ENCODE peak calls at places on chromosome 14, in six cellular contexts. F is mesendoderm; P is adrenal gland; U is right lobe of liver; W is CD8-positive, alpha-beta memory T cell; R is CD8-positive, alpha-beta T cell. V is an unnamed sample. For H3K27me3 and H3K36me3, the result is how much of the 10 kb centered on the place peaks cover.

GRCh38 chr14:49857427-49858003 is 4.9 kb upstream of the NEMF start:
- DNase-seq in F (no peak), P (no peak), U (no peak), W (no peak), R (no peak), V (no peak)

GRCh38 chr14:26598672-26599131 is 869 bp upstream of the NOVA1 start:
- DNase-seq in F (no peak), P (no peak), U (no peak), W (no peak), R (no peak), V (no peak)

GRCh38 chr14:88256997-88257755 is 65.9 kb downstream of the KCNK10 start:
- DNase-seq in F (no peak), P (no peak), U (no peak), W (no peak), R (no peak), V (no peak)

GRCh38 chr14:105168093-105168420 is 519 bp downstream of the JAG2 start:
- DNase-seq in F (no peak), P (no peak), U (no peak), W (no peak), R (no peak), V (no peak)

GRCh38 chr14:63345826-63346225 is 27.1 kb upstream of the GPHB5 start:
- DNase-seq in F (no peak), P (no peak), U (no peak), W (no peak), R (no peak), V (no peak)

GRCh38 chr14:102659797-102660196 is 67.3 kb downstream of the RCOR1 start:
- DNase-seq in F (no peak), P (no peak), U (no peak), W (no peak), R (no peak), V (peak)

GRCh38 chr14:68649461-68650189 is 143.2 kb downstream of the ZFP36L1 start:
- DNase-seq in F (no peak), P (no peak), U (no peak), W (no peak), R (no peak), V (no peak)

GRCh38 chr14:28057286-28058011 is 709.1 kb upstream of the FOXG1 start:
- DNase-seq in F (peak), P (no peak), U (no peak), W (no peak), R (no peak), V (no peak)

GRCh38 chr14:37591311-37591940 is 3.6 kb downstream of the FOXA1 start:
- DNase-seq in F (peak), P (no peak), U (peak), W (no peak), R (no peak), V (no peak)

GRCh38 chr14:75411194-75411552 is 16.6 kb upstream of the JDP2 start:
- DNase-seq in F (no peak), P (peak), U (no peak), W (no peak), R (no peak), V (no peak)

DNA sequence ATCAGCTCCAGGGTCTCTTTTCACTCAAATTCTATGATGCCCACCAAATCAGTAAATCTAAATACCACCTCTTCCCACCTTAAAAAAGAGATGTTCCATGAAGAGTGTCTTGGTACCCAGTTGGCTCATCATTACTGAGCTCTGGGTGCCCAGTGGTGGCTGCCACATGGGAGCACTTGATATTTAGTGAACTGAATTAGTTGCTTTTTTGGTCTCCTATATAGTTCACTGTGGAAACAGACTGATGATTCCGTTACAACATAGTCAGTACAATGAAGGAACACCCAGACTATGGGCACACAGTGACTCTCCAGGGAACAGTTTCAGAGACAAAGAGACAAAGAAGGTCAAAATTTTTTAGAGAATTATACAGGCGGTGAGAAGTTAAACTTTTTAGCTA is 14.7 kb upstream of the YY1 start:
- DNase-seq in F (no peak), P (no peak), U (no peak), W (no peak), R (no peak), V (no peak)
- H3K4me3 ChIP-seq in F (no peak), P (no peak), U (no peak), W (peak), R (peak), V (no peak)

GRCh38 chr14:60505448-60505847 is 3.5 kb upstream of the SIX6 start:
- DNase-seq in F (peak), P (no peak), U (no peak), W (no peak), R (no peak), V (no peak)
- H3K27me3 ChIP-seq in F (under half), P (half or more), U (under half), W (under half), R (under half), V (half or more)

DNA sequence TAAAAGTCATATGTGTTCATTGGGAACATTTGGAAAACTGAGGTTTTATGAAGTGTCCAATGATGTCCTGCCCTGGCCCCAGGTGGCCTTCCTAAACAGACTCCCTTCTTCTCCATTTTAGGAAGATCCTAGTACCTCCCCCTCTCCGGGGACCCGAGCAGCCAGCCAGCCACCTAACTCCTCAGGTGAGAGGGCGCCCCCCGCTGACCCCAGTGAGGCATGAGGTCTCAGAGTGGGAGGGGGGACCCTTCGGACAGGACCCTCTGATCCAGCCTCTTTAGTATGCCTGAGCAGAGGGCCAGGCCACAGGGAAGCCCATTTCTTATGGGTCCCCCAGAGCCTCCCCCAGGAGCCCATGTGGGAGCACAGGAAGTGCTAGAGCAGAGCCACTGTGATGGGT is 23.7 kb downstream of the DEGS2 start:
- DNase-seq in F (no peak), P (no peak), U (no peak), W (no peak), R (no peak), V (no peak)
- H3K36me3 ChIP-seq in F (under half), P (under half), U (under half), W (half or more), R (half or more), V (under half)

GRCh38 chr14:53710615-53711014 is 246.0 kb downstream of the BMP4 start:
- DNase-seq in F (no peak), P (no peak), U (no peak), W (no peak), R (no peak), V (no peak)

GRCh38 chr14:53711205-53711604 is 245.4 kb downstream of the BMP4 start:
- DNase-seq in F (no peak), P (no peak), U (no peak), W (no peak), R (no peak), V (no peak)

GRCh38 chr14:53714495-53715389 is 241.9 kb downstream of the BMP4 start:
- DNase-seq in F (no peak), P (no peak), U (no peak), W (no peak), R (no peak), V (no peak)

GRCh38 chr14:53716521-53716920 is 240.1 kb downstream of the BMP4 start:
- DNase-seq in F (no peak), P (no peak), U (no peak), W (no peak), R (no peak), V (no peak)

GRCh38 chr14:53715390-53715730 is 241.3 kb downstream of the BMP4 start:
- DNase-seq in F (no peak), P (peak), U (no peak), W (no peak), R (no peak), V (peak)
- H3K4me3 ChIP-seq in F (no peak), P (no peak), U (no peak), W (no peak), R (no peak), V (no peak)

GRCh38 chr14:100723135-100723883 is 3.4 kb upstream of the DLK1 start:
- DNase-seq in F (no peak), P (no peak), U (no peak), W (no peak), R (no peak), V (no peak)

GRCh38 chr14:100719976-100720520 is 6.6 kb upstream of the DLK1 start:
- DNase-seq in F (no peak), P (no peak), U (no peak), W (no peak), R (no peak), V (no peak)

GRCh38 chr14:100722367-100722766 is 4.3 kb upstream of the DLK1 start:
- DNase-seq in F (no peak), P (no peak), U (no peak), W (no peak), R (no peak), V (no peak)

GRCh38 chr14:100724061-100724460 is 2.6 kb upstream of the DLK1 start:
- DNase-seq in F (no peak), P (no peak), U (no peak), W (no peak), R (no peak), V (no peak)

GRCh38 chr14:100721568-100721967 is 5.1 kb upstream of the DLK1 start:
- DNase-seq in F (no peak), P (no peak), U (no peak), W (no peak), R (no peak), V (no peak)
- H3K27me3 ChIP-seq in F (under half), P (under half), U (under half), W (under half), R (under half), V (half or more)

GRCh38 chr14:90000935-90001334 is 45.2 kb downstream of the TDP1 start:
- DNase-seq in F (no peak), P (no peak), U (no peak), W (no peak), R (no peak), V (no peak)

GRCh38 chr14:89992273-89992672 is 36.5 kb downstream of the TDP1 start:
- DNase-seq in F (no peak), P (peak), U (no peak), W (no peak), R (no peak), V (no peak)

GRCh38 chr14:89996963-89997362 is 41.2 kb downstream of the TDP1 start:
- DNase-seq in F (no peak), P (no peak), U (no peak), W (no peak), R (no peak), V (no peak)
- H3K36me3 ChIP-seq in F (under half), P (under half), U (under half), W (under half), R (under half), V (under half)

GRCh38 chr14:55614304-55614703 is 34.3 kb downstream of the KTN1 start:
- DNase-seq in F (no peak), P (no peak), U (no peak), W (no peak), R (no peak), V (no peak)

GRCh38 chr14:55610717-55611370 is 30.8 kb downstream of the KTN1 start:
- DNase-seq in F (no peak), P (no peak), U (no peak), W (no peak), R (no peak), V (no peak)

GRCh38 chr14:55609681-55610080 is 29.7 kb downstream of the KTN1 start:
- DNase-seq in F (peak), P (no peak), U (no peak), W (no peak), R (no peak), V (no peak)

GRCh38 chr14:55607386-55607785 is 27.4 kb downstream of the KTN1 start:
- DNase-seq in F (peak), P (no peak), U (no peak), W (no peak), R (no peak), V (no peak)

GRCh38 chr14:55611859-55612258 is 31.9 kb downstream of the KTN1 start:
- DNase-seq in F (no peak), P (no peak), U (no peak), W (no peak), R (no peak), V (no peak)
- H3K4me3 ChIP-seq in F (no peak), P (no peak), U (no peak), W (no peak), R (no peak), V (no peak)

DNA sequence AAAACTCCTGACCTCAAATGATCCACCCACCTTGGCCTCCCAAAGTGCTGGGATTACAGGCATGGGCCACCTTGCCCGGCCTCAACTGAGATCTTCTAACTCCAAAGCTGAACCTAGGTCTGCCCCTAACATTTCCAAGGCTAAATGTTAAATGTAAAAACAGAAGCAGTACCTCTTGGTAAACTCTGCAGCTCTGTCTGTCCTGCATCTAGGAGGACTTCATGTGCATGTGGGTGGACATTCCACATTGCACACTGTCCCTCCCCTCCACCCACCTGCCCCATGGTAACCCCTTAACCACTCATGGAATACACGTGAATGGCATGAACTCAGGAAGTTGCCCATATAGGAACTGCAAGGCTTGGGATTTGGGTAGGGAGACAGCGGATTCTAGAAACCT is 33.1 kb downstream of the SNX6 start:
- DNase-seq in F (no peak), P (no peak), U (no peak), W (no peak), R (no peak), V (no peak)
- H3K27me3 ChIP-seq in F (under half), P (under half), U (under half), W (under half), R (under half), V (under half)

DNA sequence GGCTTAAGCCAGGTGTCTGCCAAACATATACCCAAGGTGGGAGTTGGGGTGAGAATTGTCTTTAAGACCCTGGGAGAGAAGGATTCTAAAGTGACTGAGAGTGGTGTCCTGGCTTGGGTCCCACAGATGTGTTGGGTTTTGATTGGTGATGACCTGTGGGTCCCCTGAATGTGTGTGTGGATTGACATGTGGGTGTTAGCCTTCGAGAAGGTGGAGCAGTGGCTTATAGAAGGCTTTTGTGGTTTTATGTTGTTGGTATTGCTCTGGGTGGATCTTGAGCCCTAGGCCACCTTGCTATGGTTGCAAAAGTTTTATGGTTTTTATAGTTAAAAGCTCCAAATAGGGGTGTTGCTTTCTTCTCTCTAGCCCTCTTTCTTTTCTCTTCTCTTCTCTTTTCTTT is 29.7 kb downstream of the PLEKHG3 start:
- DNase-seq in F (no peak), P (no peak), U (no peak), W (no peak), R (no peak), V (no peak)
- H3K36me3 ChIP-seq in F (under half), P (under half), U (under half), W (under half), R (under half), V (under half)

DNA sequence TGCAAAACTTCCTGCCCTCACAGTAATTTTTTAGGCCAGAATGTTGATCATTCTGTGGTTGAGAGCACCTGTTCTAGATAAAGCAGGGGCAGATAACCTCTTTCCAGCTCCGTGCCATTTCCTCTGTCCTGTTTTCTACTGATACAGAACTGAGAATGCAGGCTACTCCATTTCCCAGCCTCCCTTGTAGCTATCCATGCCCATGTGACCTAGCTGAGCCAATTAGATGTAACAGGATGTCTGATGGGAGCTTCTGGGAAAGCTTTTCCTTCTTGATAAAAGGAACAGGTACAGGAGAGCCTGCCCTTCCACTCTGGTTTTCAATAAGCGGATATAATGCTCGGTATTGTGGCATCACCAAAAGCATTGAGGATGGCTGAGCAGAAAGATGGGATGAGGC is 54.2 kb downstream of the LRRC74A start:
- DNase-seq in F (no peak), P (no peak), U (no peak), W (no peak), R (no peak), V (no peak)
- H3K4me3 ChIP-seq in F (no peak), P (no peak), U (no peak), W (no peak), R (no peak), V (no peak)

V was measured in kidney epithelial cell.